ENCODE peak calls at places on chromosomes 3 and 15, in four cellular contexts. G, J, X and L are unnamed samples.

GRCh38 chr3:177781686-177782161 is 584.4 kb upstream of the TBL1XR1 start:
- DNase-seq in G (no peak), J (no peak), X (peak; percentile 14), L (peak; percentile 48)

GRCh38 chr3:133408961-133409360 is 9.1 kb downstream of the BFSP2 start:
- DNase-seq in G (no peak), J (no peak), X (no peak), L (no peak)

GRCh38 chr15:57060799-57061198 is 142.4 kb downstream of the TCF12 start:
- DNase-seq in G (no peak), J (no peak), X (no peak), L (no peak)

GRCh38 chr3:194804796-194805195 is 119.1 kb downstream of the FAM43A start:
- DNase-seq in G (no peak), J (no peak), X (no peak), L (no peak)

GRCh38 chr15:72358532-72359180 is 17.2 kb downstream of the HEXA start:
- DNase-seq in G (no peak), J (no peak), X (peak; percentile 28), L (peak; percentile 55)

GRCh38 chr3:188176884-188177283 is 22.9 kb downstream of the LPP start:
- DNase-seq in G (no peak), J (no peak), X (no peak), L (peak; percentile 39)

GRCh38 chr15:52256930-52257733 is 38.5 kb downstream of the MYO5C start:
- DNase-seq in G (no peak), J (no peak), X (no peak), L (no peak)

GRCh38 chr3:41710646-41711388 is 251.1 kb downstream of the ULK4 start:
- DNase-seq in G (no peak), J (no peak), X (no peak), L (no peak)

GRCh38 chr3:43752908-43753307 is 62.2 kb downstream of the ABHD5 start:
- DNase-seq in G (no peak), J (no peak), X (peak; percentile 35), L (no peak)

GRCh38 chr15:101078669-101079323 is 159.6 kb downstream of the LRRK1 start:
- DNase-seq in G (no peak), J (no peak), X (no peak), L (no peak)

GRCh38 chr15:100107606-100108225 is 234.1 kb downstream of the ADAMTS17 start:
- DNase-seq in G (no peak), J (no peak), X (no peak), L (no peak)

GRCh38 chr3:13168391-13168790 is 95.2 kb upstream of the IQSEC1 start:
- DNase-seq in G (no peak), J (no peak), X (no peak), L (no peak)

GRCh38 chr3:146705205-146705604 is 100.1 kb upstream of the PLSCR5 start:
- DNase-seq in G (no peak), J (no peak), X (no peak), L (no peak)

GRCh38 chr3:194285859-194286197 is 65.3 kb downstream of the CPN2 start:
- DNase-seq in G (no peak), J (no peak), X (peak; percentile 12), L (peak; percentile 8)

GRCh38 chr3:114809668-114810413 is 337.2 kb downstream of the ZBTB20 start:
- DNase-seq in G (no peak), J (no peak), X (peak; percentile 30), L (no peak)

GRCh38 chr3:49277357-49277723 is 308 bp upstream of the C3orf62 start:
- DNase-seq in G (no peak), J (no peak), X (no peak), L (no peak)

GRCh38 chr3:174862101-174862500 is 3.0 kb downstream of the NAALADL2 start:
- DNase-seq in G (no peak), J (no peak), X (peak; percentile 45), L (no peak)

GRCh38 chr3:9500108-9501050 is 53.2 kb downstream of the LHFPL4 start:
- DNase-seq in G (peak; percentile 58), J (peak; percentile 57), X (peak; percentile 54), L (peak; percentile 67)

GRCh38 chr3:97959863-97960262 is 12.4 kb downstream of the RIOX2 start:
- DNase-seq in G (no peak), J (no peak), X (no peak), L (no peak)

GRCh38 chr3:136586580-136586979 is 165.6 kb downstream of the STAG1 start:
- DNase-seq in G (no peak), J (no peak), X (no peak), L (no peak)

GRCh38 chr3:113275876-113276580 is 64.7 kb downstream of the BOC start:
- DNase-seq in G (peak; percentile 46), J (peak; percentile 38), X (no peak), L (peak; percentile 39)

GRCh38 chr15:38220874-38221273 is 31.8 kb upstream of the SPRED1 start:
- DNase-seq in G (no peak), J (no peak), X (peak; percentile 55), L (no peak)
- TF ChIP-seq CTCF in G (no peak), J (no peak), X (no peak), L (no peak)

DNA sequence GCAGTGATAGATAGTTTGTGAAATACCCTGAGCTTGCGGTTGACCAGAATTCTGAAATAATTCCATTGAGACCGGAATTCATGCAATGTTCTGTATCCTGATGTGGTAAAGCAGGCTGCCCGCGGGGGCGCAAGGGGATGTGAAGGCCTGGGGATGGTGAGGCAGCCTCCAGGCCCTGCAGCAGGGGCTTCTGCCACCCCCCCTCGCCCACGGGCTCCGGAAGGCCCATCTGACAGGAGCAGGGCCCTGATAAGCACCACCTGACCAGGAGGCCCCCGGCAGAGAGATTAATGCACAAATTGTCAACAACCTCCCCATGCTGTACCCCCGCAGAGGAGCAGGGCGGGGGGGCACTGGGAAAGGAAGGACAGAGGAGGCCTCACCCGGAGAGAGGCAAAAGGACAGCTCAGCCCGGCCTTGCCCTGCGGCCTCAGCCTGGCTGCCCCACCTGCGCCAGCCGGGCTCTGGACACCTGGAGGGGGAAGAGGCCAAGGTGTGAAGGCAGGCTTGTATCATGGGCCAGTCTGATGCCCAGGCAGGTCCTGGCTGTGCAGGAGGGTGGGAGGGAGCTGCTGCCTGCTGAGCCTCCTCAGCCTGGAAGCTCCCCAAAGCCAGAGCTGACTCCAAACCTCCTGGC is 46.7 kb downstream of the RPN1 start:
- DNase-seq in G (no peak), J (no peak), X (no peak), L (no peak)
- H3K4me1 ChIP-seq in G (no peaks in the 10 kb centered on the region), J (no peaks in the 10 kb centered on the region), X (peaks cover 7% of the 10 kb centered on the region), L (peaks cover 8% of the 10 kb centered on the region)

DNA sequence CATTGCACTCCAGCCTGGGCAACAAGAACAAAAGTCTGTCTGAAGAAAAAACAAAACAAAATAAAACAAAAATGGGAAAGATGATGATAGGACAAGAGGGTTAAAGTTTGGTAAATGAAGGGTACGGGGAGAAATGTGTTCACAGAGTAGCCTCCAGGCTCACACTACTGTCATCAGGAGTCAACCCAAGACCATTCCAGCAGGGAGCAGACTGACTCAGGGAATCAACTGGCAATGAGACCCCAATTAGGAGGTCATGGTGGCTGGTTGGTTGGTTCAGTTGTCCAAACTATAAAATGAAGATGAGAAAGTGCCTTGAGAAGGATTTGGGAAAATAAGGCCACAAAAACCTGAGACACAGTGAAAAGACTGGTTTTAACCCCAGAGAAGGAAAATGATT is 51.8 kb downstream of the KLHL6 start:
- DNase-seq in G (no peak), J (no peak), X (no peak), L (no peak)
- TF ChIP-seq CTCF in G (no peak), J (no peak), X (no peak), L (no peak)

GRCh38 chr3:53252105-53252946 is 3.5 kb downstream of the TKT start:
- DNase-seq in G (no peak), J (peak; percentile 47), X (peak; percentile 76), L (no peak)
- H3K4me1 ChIP-seq in G (peaks cover 18% of the 10 kb centered on the region), J (peaks cover 75% of the 10 kb centered on the region), X (peaks cover 55% of the 10 kb centered on the region), L (peaks cover 63% of the 10 kb centered on the region)

GRCh38 chr3:106251160-106251892 is 382.5 kb upstream of the CBLB start:
- DNase-seq in G (no peak), J (no peak), X (no peak), L (no peak)
- TF ChIP-seq CTCF in G (no peak), J (no peak), X (no peak), L (no peak)

GRCh38 chr3:172102883-172103310 is 63.5 kb downstream of the FNDC3B start:
- DNase-seq in G (no peak), J (no peak), X (no peak), L (no peak)
- H3K4me1 ChIP-seq in G (peaks cover 47% of the 10 kb centered on the region), J (peaks cover 99% of the 10 kb centered on the region), X (peaks cover 68% of the 10 kb centered on the region), L (peaks cover 5% of the 10 kb centered on the region)

GRCh38 chr3:83971693-83972092 is 987.1 kb upstream of the CADM2 start:
- DNase-seq in G (no peak), J (no peak), X (no peak), L (no peak)
- TF ChIP-seq CTCF in G (no peak), J (no peak), X (no peak), L (no peak)

DNA sequence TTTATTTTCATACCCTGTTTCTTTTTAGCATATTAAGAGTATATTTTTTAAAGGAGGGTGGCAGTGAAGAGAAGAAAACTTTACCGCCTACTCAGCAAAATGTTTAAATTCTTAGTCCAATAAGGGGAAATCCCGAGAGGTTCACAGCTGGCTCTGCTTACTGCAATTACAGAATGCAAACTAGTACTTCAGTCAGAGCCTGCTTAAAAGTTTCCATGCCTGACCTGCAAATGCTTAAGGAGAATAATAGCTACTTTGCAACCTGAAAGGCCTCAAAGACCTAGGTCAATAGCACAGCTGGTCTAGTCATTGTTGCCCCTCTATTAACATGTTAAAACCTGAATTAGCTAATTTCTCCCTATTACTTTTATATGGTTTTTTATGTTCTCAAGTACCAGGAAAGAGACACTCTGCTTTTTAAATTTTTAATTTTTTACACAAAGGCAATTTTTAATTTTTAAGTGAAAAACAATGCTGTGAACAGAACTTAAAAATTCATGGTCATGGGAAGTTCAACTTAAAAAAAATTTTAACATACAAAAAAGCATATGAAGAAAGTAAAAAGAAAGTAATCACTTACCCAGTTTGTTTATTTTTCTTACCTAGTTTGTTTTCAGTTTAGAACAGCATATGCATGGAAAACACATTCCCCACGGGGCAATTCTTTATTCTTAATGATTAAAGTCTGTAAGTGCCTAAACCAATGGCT is 79.2 kb downstream of the P3H2 start:
- DNase-seq in G (no peak), J (no peak), X (peak; percentile 3), L (no peak)
- H3K4me1 ChIP-seq in G (no peaks in the 10 kb centered on the region), J (no peaks in the 10 kb centered on the region), X (no peaks in the 10 kb centered on the region), L (peaks cover 5% of the 10 kb centered on the region)

GRCh38 chr15:69080958-69081248 is 66.4 kb downstream of the NOX5 start:
- DNase-seq in G (no peak), J (no peak), X (no peak), L (no peak)

GRCh38 chr15:69080203-69080957 is 65.9 kb downstream of the NOX5 start:
- DNase-seq in G (no peak), J (no peak), X (no peak), L (no peak)

GRCh38 chr15:69081310-69082004 is 67.0 kb downstream of the NOX5 start:
- DNase-seq in G (peak; percentile 26), J (no peak), X (peak; percentile 15), L (peak; percentile 82)

GRCh38 chr15:69082556-69082955 is 68.1 kb downstream of the NOX5 start:
- DNase-seq in G (no peak), J (no peak), X (no peak), L (no peak)

GRCh38 chr15:69082041-69082502 is 67.6 kb downstream of the NOX5 start:
- DNase-seq in G (no peak), J (no peak), X (no peak), L (peak; percentile 80)
- TF ChIP-seq CTCF in G (no peak), J (no peak), X (no peak), L (no peak)